ENCODE peak calls at places on chromosomes 2 and 18, in ten cellular contexts. R is HepG2; T is hepatocyte; D is aorta; A is adrenal gland; X is GM23338; N is CD8-positive, alpha-beta T cell; I is GM23248; K is neuronal stem cell; U is breast epithelium. G is an unnamed sample. For H3K27me3 and H3K36me3, the result is how much of the 10 kb centered on the place peaks cover.

GRCh38 chr2:238636269-238637073 is 209.7 kb downstream of the ASB1 start:
- DNase-seq in D (no peak), R (no peak), U (peak), I (peak), T (no peak), K (no peak), A (no peak), X (no peak), N (no peak), G (no peak)

GRCh38 chr2:160606336-160606735 is 112.7 kb upstream of the RBMS1 start:
- DNase-seq in U (no peak), N (no peak), K (no peak), T (no peak), D (no peak), X (no peak), A (no peak), R (no peak), I (peak), G (no peak)

GRCh38 chr18:48667276-48668254 is 128.7 kb downstream of the CTIF start:
- DNase-seq in D (no peak), N (no peak), X (peak), R (peak), K (no peak), A (peak), U (no peak), I (peak), T (peak), G (peak)

GRCh38 chr2:168456526-168457176 is 579 bp downstream of the CERS6 start:
- DNase-seq in A (no peak), X (peak), T (peak), D (peak), U (no peak), I (peak), N (no peak), K (peak), R (peak), G (peak)

GRCh38 chr2:106561356-106561755 is 74.2 kb downstream of the CD8B2 start:
- DNase-seq in X (no peak), D (peak), T (no peak), I (no peak), U (no peak), N (no peak), K (no peak), A (peak), R (no peak), G (no peak)

GRCh38 chr2:193793914-193794313 is 1599.2 kb upstream of the TMEFF2 start:
- DNase-seq in K (no peak), T (no peak), D (no peak), N (no peak), I (peak), U (no peak), A (no peak), X (no peak), R (no peak), G (no peak)

GRCh38 chr18:46243095-46243494 is 138.9 kb downstream of the HAUS1 start:
- DNase-seq in T (no peak), R (no peak), D (no peak), X (no peak), N (no peak), K (no peak), U (no peak), A (no peak), I (peak), G (no peak)

GRCh38 chr2:150783015-150783414 is 295.5 kb upstream of the RND3 start:
- DNase-seq in U (no peak), A (no peak), R (no peak), X (no peak), I (no peak), K (no peak), D (no peak), T (no peak), N (no peak), G (no peak)

GRCh38 chr2:157698430-157698829 is 69.8 kb upstream of the ACVR1C start:
- DNase-seq in R (no peak), N (no peak), A (no peak), X (peak), U (no peak), I (no peak), K (no peak), D (no peak), T (no peak), G (no peak)

GRCh38 chr2:64695656-64696310 is 42.1 kb upstream of the SERTAD2 start:
- DNase-seq in U (no peak), R (no peak), K (no peak), X (no peak), T (no peak), A (no peak), N (no peak), I (peak), D (no peak), G (no peak)

DNA sequence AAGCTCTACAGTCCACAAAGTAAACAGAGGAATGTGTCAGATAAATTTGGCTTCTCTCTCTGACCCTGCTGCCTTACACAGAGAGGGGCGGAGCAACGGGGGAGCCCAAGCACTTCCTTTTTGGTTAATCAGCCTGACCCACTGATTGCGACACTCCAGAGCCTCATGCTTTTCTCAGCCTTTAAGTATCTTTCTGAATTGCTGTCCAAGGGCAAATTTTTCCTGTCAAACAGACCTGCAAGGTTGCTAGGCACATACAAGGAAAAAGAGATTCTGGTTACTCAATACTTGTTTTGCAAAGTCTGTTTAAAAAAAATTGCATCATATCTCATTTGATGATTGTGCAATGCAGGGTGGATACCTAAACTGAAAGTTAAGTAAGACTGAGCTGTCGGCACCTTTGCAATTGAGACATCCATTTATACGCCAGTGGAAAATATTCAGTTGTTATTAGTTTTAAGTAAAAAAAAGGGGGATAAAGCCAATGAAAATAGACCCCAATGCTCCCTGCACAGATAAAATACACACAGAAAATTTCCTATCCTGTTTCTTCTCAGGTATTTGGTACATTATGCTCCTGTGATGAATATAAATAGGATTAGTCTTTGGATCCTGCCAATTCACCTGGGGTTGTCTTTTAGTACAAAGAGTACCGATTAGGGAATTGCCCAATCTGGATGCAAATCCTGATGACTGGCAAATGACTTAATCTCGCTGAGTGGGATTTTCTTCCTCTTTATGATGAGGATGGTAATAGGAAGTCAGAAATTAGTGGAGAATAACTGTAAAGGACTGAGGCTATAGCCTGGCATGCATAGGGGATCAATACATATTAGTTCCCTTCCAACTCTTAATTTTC is 260.2 kb upstream of the TRIB2 start:
- DNase-seq in D (peak), N (peak), R (peak), X (peak), A (peak), K (no peak), I (peak), U (peak), T (peak), G (peak)
- H3K4me3 ChIP-seq in D (no peak), N (peak), R (no peak), X (no peak), A (no peak), K (no peak), I (peak), U (peak), T (no peak), G (no peak)

DNA sequence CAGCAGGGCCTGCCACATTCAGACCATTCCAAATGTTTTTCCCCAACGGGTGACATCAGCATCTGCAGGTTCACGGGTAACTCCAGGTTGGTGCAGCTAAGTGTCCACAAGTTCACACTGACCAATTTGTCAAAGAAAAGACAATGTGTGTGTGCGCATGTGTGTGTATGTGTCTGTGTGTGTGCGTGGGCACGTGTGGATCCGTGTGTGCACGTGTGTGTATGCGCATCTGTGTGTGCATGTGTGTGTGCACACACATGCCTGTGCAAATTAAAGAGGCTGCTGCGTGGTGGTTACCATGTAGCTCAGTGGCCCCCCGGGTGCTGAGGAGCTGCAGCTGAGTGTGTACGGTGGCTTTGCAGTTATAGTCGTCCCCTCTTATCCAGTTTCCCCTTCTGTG is 187.4 kb downstream of the TMEM18 start:
- DNase-seq in T (no peak), N (no peak), D (no peak), U (no peak), I (no peak), A (no peak), X (no peak), K (no peak), R (no peak), G (no peak)
- H3K27me3 ChIP-seq in T (under half), N (under half), D (under half), U (under half), I (under half), A (under half), X (under half), K (under half), R (under half), G (under half)

DNA sequence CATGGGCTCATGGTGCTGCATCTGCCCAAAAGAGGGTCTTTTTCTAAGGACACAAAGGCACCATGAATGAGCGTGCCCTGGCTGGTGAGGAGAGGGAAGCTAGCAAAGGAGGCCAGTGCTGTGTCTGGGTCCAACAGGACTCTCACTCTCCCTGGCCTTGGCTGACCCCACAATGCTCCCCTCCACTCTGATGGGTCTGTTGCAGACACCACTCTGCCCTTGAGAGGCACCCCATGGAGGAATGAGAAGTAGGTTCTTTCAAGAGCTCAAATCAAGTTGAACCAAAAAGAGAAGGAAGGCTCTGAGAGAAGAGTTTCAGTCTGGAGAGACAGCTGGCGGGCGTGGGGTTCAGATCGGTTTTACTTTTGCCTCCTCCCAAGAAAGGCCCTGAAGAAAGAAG is 18.4 kb downstream of the TMEM247 start:
- DNase-seq in D (no peak), A (no peak), I (no peak), U (no peak), N (no peak), T (no peak), K (no peak), X (no peak), R (no peak), G (no peak)
- H3K36me3 ChIP-seq in D (under half), A (under half), I (under half), U (under half), N (under half), T (under half), K (under half), X (under half), R (under half), G (under half)

GRCh38 chr2:146572598-146572997 is 1272.2 kb upstream of the ACVR2A start:
- DNase-seq in I (peak), X (no peak), N (no peak), T (no peak), R (no peak), U (no peak), A (no peak), K (no peak), D (no peak), G (no peak)
- H3K4me3 ChIP-seq in I (peak), X (no peak), N (no peak), T (no peak), R (no peak), U (no peak), A (no peak), K (no peak), D (no peak), G (no peak)

DNA sequence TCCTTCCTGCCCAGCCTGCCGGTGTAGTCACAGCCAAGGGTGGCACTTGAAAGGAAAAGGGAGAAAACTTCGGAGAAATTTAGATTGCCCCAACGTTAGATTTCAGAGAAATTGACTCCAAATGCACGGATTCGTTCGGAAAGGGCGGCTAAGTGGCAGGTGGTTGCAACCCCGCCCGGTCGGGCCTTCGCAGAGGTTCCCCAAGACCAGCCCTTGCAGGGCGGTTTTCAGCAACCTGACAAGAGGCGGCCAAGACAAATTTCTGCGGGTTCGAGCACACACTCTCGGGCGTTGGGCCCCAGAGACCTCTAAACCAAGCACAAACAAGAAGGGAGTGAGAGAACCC is 4.8 kb downstream of the ONECUT2 start:
- DNase-seq in X (peak), N (no peak), D (no peak), T (no peak), K (no peak), A (no peak), I (no peak), U (no peak), R (no peak), G (no peak)
- H3K27me3 ChIP-seq in X (half or more), N (under half), D (under half), T (half or more), K (half or more), A (half or more), I (half or more), U (half or more), R (under half), G (half or more)

GRCh38 chr2:233566141-233566956 is at the start of gene USP40:
- DNase-seq in X (peak), I (peak), N (peak), T (peak), U (peak), D (peak), K (peak), A (peak), R (peak), G (peak)
- H3K36me3 ChIP-seq in X (under half), I (under half), N (under half), T (under half), U (under half), D (under half), K (under half), A (under half), R (under half), G (under half)

GRCh38 chr18:11750581-11751304 is 61.7 kb downstream of the GNAL start:
- DNase-seq in T (no peak), I (no peak), A (no peak), K (no peak), D (no peak), R (no peak), N (no peak), U (no peak), X (no peak), G (peak)

GRCh38 chr18:11750171-11750570 is 61.1 kb downstream of the GNAL start:
- DNase-seq in T (no peak), R (no peak), A (no peak), K (no peak), X (no peak), U (no peak), N (no peak), I (no peak), D (no peak), G (no peak)

GRCh38 chr18:11751305-11752115 is 62.4 kb downstream of the GNAL start:
- DNase-seq in K (no peak), A (no peak), U (no peak), T (peak), I (peak), X (peak), R (no peak), D (no peak), N (no peak), G (peak)

GRCh38 chr18:11749305-11749704 is 60.2 kb downstream of the GNAL start:
- DNase-seq in I (no peak), N (no peak), T (no peak), U (no peak), D (no peak), R (no peak), K (no peak), X (no peak), A (no peak), G (no peak)

GRCh38 chr18:11752116-11752911 is 63.2 kb downstream of the GNAL start:
- DNase-seq in U (no peak), K (peak), R (no peak), D (no peak), X (peak), T (peak), I (peak), N (no peak), A (no peak), G (peak)
- H3K4me3 ChIP-seq in U (peak), K (no peak), R (peak), D (no peak), X (peak), T (peak), I (peak), N (no peak), A (no peak), G (peak)

GRCh38 chr2:126907671-126908070 is 9.0 kb downstream of the TEX51 start:
- DNase-seq in N (no peak), R (no peak), I (no peak), A (peak), T (no peak), D (no peak), X (no peak), U (no peak), K (no peak), G (no peak)
- H3K27me3 ChIP-seq in N (under half), R (under half), I (under half), A (under half), T (under half), D (under half), X (under half), U (under half), K (under half), G (under half)

GRCh38 chr18:666177-666576 is 8.7 kb downstream of the TYMS start:
- DNase-seq in U (no peak), A (no peak), T (no peak), K (no peak), D (no peak), X (peak), R (no peak), I (peak), N (no peak), G (peak)
- H3K36me3 ChIP-seq in U (under half), A (under half), T (under half), K (under half), D (under half), X (under half), R (under half), I (under half), N (under half), G (under half)

GRCh38 chr2:175218551-175218950 is 37.0 kb upstream of the ATP5MC3 start:
- DNase-seq in K (no peak), D (no peak), T (no peak), X (no peak), A (no peak), R (no peak), N (no peak), I (no peak), U (no peak), G (no peak)
- H3K4me3 ChIP-seq in K (no peak), D (no peak), T (no peak), X (no peak), A (no peak), R (no peak), N (no peak), I (no peak), U (no peak), G (no peak)

G was measured in H7.